ENCODE peak calls at places on chromosomes 3 and 15, in eight cellular contexts. N, I, X, H, T, G, U and W are unnamed samples.

GRCh38 chr3:191369081-191370010 is 39.0 kb upstream of the UTS2B start:
- DNase-seq in N (no peak), X (no peak), G (no peak), U (peak), I (peak), H (no peak), T (no peak), W (peak)

GRCh38 chr3:40523781-40524180 is 979 bp upstream of the ZNF621 start:
- DNase-seq in N (peak), T (no peak), I (no peak), G (no peak), H (no peak), X (no peak), U (peak), W (no peak)

GRCh38 chr3:70094197-70094596 is 94.7 kb downstream of the SAMMSON start:
- DNase-seq in X (no peak), N (no peak), H (no peak), U (no peak), G (no peak), I (no peak), T (no peak), W (no peak)

GRCh38 chr3:161026612-161027217 is 78.4 kb downstream of the B3GALNT1 start:
- DNase-seq in N (no peak), H (no peak), I (no peak), U (no peak), T (no peak), X (no peak), G (no peak), W (no peak)

GRCh38 chr15:67845974-67846373 is 6.1 kb upstream of the RNU6-1 start:
- DNase-seq in U (no peak), X (no peak), I (no peak), T (no peak), H (no peak), G (no peak), N (no peak), W (no peak)

GRCh38 chr15:20357139-20358065 is 184.2 kb downstream of the GOLGA6L6 start:
- DNase-seq in T (no peak), X (no peak), G (no peak), H (no peak), N (peak), I (no peak), U (no peak), W (no peak)

GRCh38 chr15:40436116-40436891 is 4.4 kb upstream of the BAHD1 start:
- DNase-seq in U (peak), I (no peak), T (peak), H (no peak), G (no peak), N (no peak), X (no peak), W (no peak)

GRCh38 chr3:129611812-129612349 is 5.4 kb upstream of the PLXND1 start:
- DNase-seq in T (no peak), U (peak), G (peak), N (peak), X (no peak), I (no peak), H (no peak), W (peak)

GRCh38 chr3:114551770-114552526 is 258.1 kb downstream of the TIGIT start:
- DNase-seq in X (no peak), I (peak), T (no peak), G (peak), N (peak), H (no peak), U (peak), W (peak)

GRCh38 chr3:173826901-173827609 is 429.5 kb downstream of the NLGN1 start:
- DNase-seq in T (no peak), U (peak), N (no peak), X (no peak), I (peak), G (peak), H (no peak), W (peak)

GRCh38 chr3:127019449-127019848 is 36.5 kb downstream of the PLXNA1 start:
- DNase-seq in N (no peak), U (peak), I (peak), X (no peak), H (no peak), T (no peak), G (peak), W (peak)

DNA sequence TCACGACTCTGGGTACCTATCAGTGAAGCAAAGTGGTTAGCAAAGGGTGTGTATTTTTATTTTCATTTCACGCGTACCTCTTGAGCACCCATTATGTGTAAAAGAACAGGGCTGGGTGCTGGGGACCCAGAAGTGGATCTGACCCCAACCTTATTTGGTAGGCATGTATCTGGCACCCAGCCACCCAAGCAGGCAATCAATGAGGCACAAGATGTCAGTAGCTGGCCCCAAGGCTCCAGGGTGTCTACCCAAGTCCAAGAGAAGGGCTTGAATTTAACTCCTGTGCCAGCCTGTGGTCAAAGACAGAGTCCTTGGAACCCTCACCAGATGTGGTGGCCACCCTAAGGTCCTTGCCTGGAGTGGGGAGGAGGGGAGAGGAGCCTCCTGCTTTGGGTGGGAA is 5.7 kb downstream of the PLEKHO2 start:
- DNase-seq in U (no peak), N (no peak), X (no peak), T (no peak), I (no peak), H (no peak), G (no peak), W (no peak)
- H3K4me3 ChIP-seq in U (no peak), N (no peak), X (no peak), T (no peak), I (no peak), H (no peak), G (no peak), W (no peak)

GRCh38 chr3:112718967-112719366 is 78.0 kb upstream of the CCDC80 start:
- DNase-seq in H (no peak), G (no peak), U (no peak), X (no peak), I (no peak), T (no peak), N (no peak), W (no peak)
- TF ChIP-seq CTCF in H (no peak), G (no peak), U (no peak), X (no peak), I (no peak), T (no peak), N (no peak), W (no peak)

GRCh38 chr3:108664266-108664665 is 74.7 kb downstream of the DZIP3 start:
- DNase-seq in U (peak), T (no peak), H (no peak), X (no peak), N (no peak), G (peak), I (no peak), W (peak)

GRCh38 chr3:108661699-108662098 is 72.2 kb downstream of the DZIP3 start:
- DNase-seq in H (no peak), X (no peak), I (no peak), U (peak), N (no peak), G (no peak), T (no peak), W (no peak)

GRCh38 chr3:108667312-108667711 is 77.8 kb downstream of the DZIP3 start:
- DNase-seq in T (no peak), U (no peak), G (no peak), H (no peak), X (no peak), N (no peak), I (no peak), W (no peak)

DNA sequence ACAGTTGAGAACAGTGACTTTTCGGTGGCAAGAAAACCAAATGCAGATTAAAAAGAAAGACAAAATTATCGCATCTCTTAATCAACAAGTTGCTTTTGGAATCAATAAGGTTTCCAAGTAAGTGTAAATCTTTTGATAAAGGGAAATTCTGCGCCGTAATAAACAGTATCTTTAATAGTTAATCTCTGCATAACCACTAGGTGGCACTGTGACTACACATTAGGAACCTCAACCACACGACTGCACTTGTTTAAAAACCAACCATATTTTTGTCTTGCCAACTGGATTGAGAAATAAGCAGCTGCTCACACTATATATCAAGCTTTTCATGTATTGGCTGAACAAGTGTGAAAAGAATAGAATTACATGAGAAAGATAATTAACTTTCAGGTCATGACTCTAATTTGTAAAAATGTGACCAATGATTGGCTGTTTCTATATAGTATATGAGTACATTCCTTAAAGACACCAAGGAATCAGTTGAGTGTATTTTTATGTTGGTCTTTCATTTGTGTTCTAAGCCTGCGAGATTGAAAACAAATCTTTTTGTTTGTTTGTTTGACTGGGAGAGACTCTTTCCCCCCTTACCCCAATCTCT is 72.7 kb downstream of the DZIP3 start:
- DNase-seq in X (no peak), I (peak), U (peak), T (peak), G (peak), N (peak), H (no peak), W (peak)
- H3K4me3 ChIP-seq in X (no peak), I (no peak), U (no peak), T (no peak), G (no peak), N (no peak), H (no peak), W (no peak)

DNA sequence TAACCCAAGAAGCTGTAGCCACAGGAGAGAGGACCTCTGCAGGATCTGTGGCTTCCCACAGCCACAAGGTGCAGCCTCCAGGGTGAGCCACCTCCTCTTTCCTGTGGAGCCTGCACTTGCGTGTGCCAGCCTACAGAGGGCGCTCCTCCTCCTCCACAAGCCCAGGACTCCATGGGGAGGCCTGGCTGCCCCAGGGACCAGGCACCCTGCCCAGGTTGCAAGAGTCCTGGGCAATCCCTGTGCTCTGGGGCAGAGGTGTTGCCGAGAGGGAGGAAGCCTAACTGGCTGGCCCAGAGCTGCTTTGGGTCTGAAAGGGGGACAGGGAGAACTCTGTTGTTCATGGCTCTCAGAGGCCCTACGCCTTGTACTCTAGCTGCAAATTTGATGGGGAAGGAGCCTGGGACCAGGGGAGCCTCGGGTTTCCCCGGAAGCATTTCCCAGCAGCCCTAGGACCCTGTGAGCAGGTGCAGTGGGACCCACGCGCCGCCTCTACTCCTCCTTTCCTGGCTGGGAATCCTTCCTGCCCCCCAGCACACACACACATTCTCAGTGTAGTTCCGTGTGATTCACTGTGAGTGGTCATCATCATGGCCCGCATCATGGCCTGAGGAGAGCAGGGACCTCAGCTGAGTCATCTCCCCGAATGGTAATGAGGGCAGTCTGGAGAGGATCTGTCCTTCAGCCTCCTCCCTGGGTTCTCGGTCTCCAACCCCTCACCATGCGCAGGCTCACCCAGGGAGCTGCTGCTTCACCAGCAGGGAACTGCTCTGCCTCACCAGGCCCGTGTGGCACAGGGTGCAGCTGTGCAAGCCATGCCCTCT is 24.3 kb downstream of the TBC1D21 start:
- DNase-seq in G (peak), H (no peak), I (peak), T (peak), N (peak), U (peak), X (no peak), W (peak)
- TF ChIP-seq CTCF in G (peak), H (peak), I (peak), T (peak), N (peak), U (peak), X (no peak), W (peak)

DNA sequence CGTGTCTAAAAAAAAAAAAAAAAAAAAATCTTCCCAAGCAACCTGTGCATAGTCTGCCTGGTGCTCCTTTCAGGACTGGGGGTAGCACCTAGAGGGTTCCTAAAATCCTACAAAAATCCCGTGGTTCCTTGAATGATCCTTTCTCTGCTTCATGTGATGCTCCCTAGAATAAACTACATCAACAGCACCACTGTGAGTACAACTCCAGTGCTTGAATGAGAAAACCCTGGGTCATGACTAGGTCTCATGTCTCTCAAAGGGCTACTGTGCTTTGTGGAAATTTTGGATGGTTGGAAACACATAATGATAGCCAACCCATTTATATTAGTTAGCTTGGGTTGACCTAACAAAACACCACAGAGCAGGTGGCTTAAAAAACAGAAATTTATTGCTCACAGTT is 243.5 kb downstream of the OPA1 start:
- DNase-seq in N (no peak), T (no peak), I (no peak), X (no peak), U (no peak), H (no peak), G (no peak), W (no peak)
- H3K4me3 ChIP-seq in N (no peak), T (no peak), I (no peak), X (peak), U (no peak), H (no peak), G (no peak), W (no peak)

GRCh38 chr3:45927881-45928280 is 15.4 kb upstream of the CXCR6 start:
- DNase-seq in U (peak), T (no peak), X (no peak), H (no peak), I (no peak), N (no peak), G (peak), W (peak)

GRCh38 chr3:45932112-45932511 is 11.2 kb upstream of the CXCR6 start:
- DNase-seq in N (no peak), G (no peak), I (no peak), X (no peak), T (no peak), U (no peak), H (no peak), W (no peak)

GRCh38 chr3:45933586-45933985 is 9.7 kb upstream of the CXCR6 start:
- DNase-seq in H (no peak), G (no peak), U (no peak), X (no peak), I (no peak), N (no peak), T (no peak), W (no peak)

GRCh38 chr3:45931476-45931875 is 11.8 kb upstream of the CXCR6 start:
- DNase-seq in T (no peak), I (no peak), G (no peak), N (no peak), U (no peak), H (no peak), X (no peak), W (no peak)

DNA sequence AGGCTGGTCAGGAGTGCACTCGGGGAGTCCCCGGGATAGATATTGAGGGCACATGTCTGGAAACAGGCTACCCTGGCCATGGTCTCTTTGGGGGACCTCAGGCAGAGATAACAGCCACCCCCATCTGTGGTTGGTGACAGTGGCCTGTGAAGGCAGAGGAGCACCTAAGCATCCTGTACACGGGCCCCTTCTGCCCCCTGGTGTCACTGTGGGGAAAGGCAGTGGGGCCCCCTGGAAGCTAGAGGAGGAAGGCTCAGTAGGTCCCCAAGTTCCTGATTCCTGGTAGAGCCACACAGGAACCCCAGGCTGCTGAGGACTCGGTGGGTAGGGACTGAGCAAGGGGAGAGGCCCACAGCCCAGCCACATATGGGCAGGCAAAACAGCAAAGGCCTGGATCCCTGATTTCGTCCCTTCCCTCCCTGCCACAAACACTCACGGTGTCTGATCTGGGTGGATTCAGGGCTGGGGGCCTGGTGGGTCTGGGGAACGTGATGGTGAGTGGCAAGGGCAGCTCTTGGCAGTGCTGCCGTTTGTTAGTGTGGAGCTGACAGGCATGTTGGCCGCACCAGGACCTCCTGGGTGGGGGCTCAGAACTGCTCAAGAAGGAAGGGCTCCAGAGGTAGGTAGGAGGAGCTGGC is 14.1 kb upstream of the CXCR6 start:
- DNase-seq in T (no peak), I (no peak), N (peak), H (no peak), U (peak), X (no peak), G (no peak), W (peak)
- TF ChIP-seq CTCF in T (peak), I (peak), N (peak), H (peak), U (peak), X (peak), G (peak), W (peak)

GRCh38 chr3:44301746-44302145 is 36.8 kb upstream of the TCAIM start:
- DNase-seq in H (no peak), T (no peak), X (no peak), I (no peak), G (no peak), N (no peak), U (no peak), W (no peak)
- H3K4me3 ChIP-seq in H (no peak), T (no peak), X (no peak), I (no peak), G (no peak), N (no peak), U (no peak), W (no peak)

DNA sequence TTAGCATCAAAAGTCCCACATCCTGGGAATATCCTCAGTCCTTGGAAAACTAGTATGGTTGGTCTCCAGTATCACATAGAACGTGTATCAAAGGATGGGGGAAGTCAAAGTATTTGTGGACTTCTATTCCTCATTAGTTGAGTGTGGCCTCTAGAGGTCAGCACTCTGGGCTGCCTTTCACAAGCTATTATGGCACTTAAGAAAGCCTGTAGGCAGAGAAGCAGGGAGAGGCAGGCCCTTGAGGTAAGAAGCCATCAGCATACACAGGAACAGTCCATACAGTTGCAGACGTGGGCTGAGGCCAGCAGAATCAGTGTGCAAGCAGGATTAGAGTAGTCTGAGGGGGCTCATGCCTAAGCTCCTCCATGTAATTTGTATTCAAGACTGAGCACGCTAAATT is 341.7 kb downstream of the CLSTN2 start:
- DNase-seq in I (peak), T (no peak), U (peak), X (no peak), G (peak), H (no peak), N (peak), W (peak)
- TF ChIP-seq CTCF in I (peak), T (no peak), U (peak), X (no peak), G (peak), H (peak), N (peak), W (peak)

GRCh38 chr15:31488437-31489204 is 162.0 kb downstream of the KLF13 start:
- DNase-seq in U (peak), H (peak), I (peak), T (peak), G (peak), N (peak), X (no peak), W (peak)
- H3K4me3 ChIP-seq in U (no peak), H (no peak), I (no peak), T (no peak), G (no peak), N (no peak), X (no peak), W (no peak)

DNA sequence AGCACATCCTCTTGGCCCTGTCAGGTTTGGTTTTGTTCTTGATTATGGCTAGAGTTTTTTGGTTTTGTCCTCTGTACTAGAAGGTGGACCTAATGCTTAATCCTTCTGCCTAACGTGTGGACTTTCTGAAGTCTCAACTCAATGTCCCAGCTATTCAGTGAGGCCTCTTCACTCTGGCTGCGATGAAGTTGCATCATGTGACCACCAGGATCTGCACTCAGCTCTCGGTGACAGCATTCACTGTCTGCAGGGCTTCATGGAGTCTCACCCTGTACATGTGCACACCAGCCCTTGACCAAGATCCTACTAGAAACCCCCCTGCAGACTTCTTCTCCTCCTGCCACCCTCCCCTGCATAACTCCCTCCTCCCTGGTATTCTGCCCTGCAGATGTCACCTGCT is 38.7 kb upstream of the HRH1 start:
- DNase-seq in U (no peak), I (no peak), N (no peak), T (no peak), X (no peak), H (no peak), G (no peak), W (no peak)
- TF ChIP-seq CTCF in U (no peak), I (no peak), N (no peak), T (no peak), X (no peak), H (no peak), G (no peak), W (no peak)